ENCODE peak calls at places on chromosome 10, in nine cellular contexts. D, U, Q, W, X, Y, P, H and G are unnamed samples.

GRCh38 chr10:49617281-49618020 is 3.6 kb downstream of the CHAT start:
- DNase-seq in D (no peak), Q (peak), W (no peak), Y (no peak), X (no peak), P (no peak), H (no peak), U (no peak), G (peak)

GRCh38 chr10:21398549-21399345 is 126.7 kb downstream of the SKIDA1 start:
- DNase-seq in X (peak), H (peak), W (no peak), Q (no peak), D (peak), P (no peak), Y (peak), U (no peak), G (peak)

GRCh38 chr10:94991243-94991888 is 52.9 kb downstream of the CYP2C9 start:
- DNase-seq in Q (peak), X (peak), Y (peak), W (peak), H (no peak), P (no peak), U (no peak), D (no peak), G (peak)

GRCh38 chr10:16520900-16521299 is 779 bp downstream of the C1QL3 start:
- DNase-seq in Q (peak), Y (peak), U (peak), D (peak), H (peak), P (no peak), W (no peak), X (peak), G (peak)

GRCh38 chr10:129631011-129631410 is 164.0 kb downstream of the MGMT start:
- DNase-seq in P (no peak), W (no peak), U (no peak), X (no peak), Y (peak), D (no peak), Q (no peak), H (peak), G (no peak)

GRCh38 chr10:5663692-5664427 is 2.5 kb downstream of the ASB13 start:
- DNase-seq in Q (peak), D (no peak), W (no peak), P (no peak), X (no peak), U (no peak), Y (no peak), H (no peak), G (no peak)

GRCh38 chr10:2856598-2856997 is 210.8 kb upstream of the PFKP start:
- DNase-seq in D (no peak), Q (no peak), U (peak), X (peak), Y (no peak), W (no peak), H (no peak), P (no peak), G (no peak)

GRCh38 chr10:3424102-3424803 is 251.7 kb upstream of the PITRM1 start:
- DNase-seq in Q (no peak), X (no peak), U (no peak), Y (peak), P (no peak), W (peak), D (peak), H (no peak), G (no peak)

GRCh38 chr10:93476756-93477155 is 5.4 kb downstream of the MYOF start:
- DNase-seq in W (no peak), D (no peak), Q (no peak), X (no peak), Y (no peak), P (no peak), U (no peak), H (no peak), G (no peak)

GRCh38 chr10:115830260-115830970 is 442.6 kb downstream of the GFRA1 start:
- DNase-seq in Q (no peak), P (no peak), U (no peak), W (no peak), D (peak), H (peak), Y (peak), X (peak), G (peak)

GRCh38 chr10:44402465-44403205 is 17.7 kb upstream of the CXCL12 start:
- DNase-seq in Y (no peak), Q (peak), P (no peak), H (no peak), W (no peak), U (peak), X (no peak), D (no peak), G (no peak)

GRCh38 chr10:52883996-52884871 is 111.7 kb upstream of the MBL2 start:
- DNase-seq in P (peak), X (peak), U (peak), Q (peak), W (peak), D (peak), Y (peak), H (peak), G (peak)

GRCh38 chr10:103265712-103266329 is 11.1 kb upstream of the INA start:
- DNase-seq in W (peak), D (peak), Y (peak), U (peak), X (peak), H (peak), Q (peak), P (no peak), G (peak)

GRCh38 chr10:92130622-92131270 is 160.1 kb downstream of the CPEB3 start:
- DNase-seq in W (no peak), X (no peak), Y (no peak), U (no peak), H (no peak), Q (no peak), P (no peak), D (no peak), G (no peak)

GRCh38 chr10:100873825-100874326 is 38.9 kb upstream of the SLF2 start:
- DNase-seq in Y (no peak), X (no peak), D (no peak), P (no peak), U (no peak), Q (no peak), H (no peak), W (no peak), G (no peak)

GRCh38 chr10:125159932-125160855 is at the start of gene CTBP2:
- DNase-seq in Y (peak), U (no peak), X (no peak), Q (peak), W (peak), H (peak), P (no peak), D (peak), G (peak)

GRCh38 chr10:48523212-48523819 is 81.6 kb downstream of the ARHGAP22 start:
- DNase-seq in U (no peak), H (peak), X (no peak), P (no peak), Y (peak), Q (peak), D (peak), W (peak), G (peak)

GRCh38 chr10:99315853-99316252 is 13.3 kb upstream of the CNNM1 start:
- DNase-seq in P (no peak), U (no peak), D (no peak), Q (peak), Y (no peak), H (no peak), X (no peak), W (no peak), G (no peak)

GRCh38 chr10:1366811-1367425 is 310.7 kb downstream of the WDR37 start:
- DNase-seq in H (no peak), U (no peak), Q (no peak), D (no peak), X (no peak), Y (no peak), P (no peak), W (no peak), G (no peak)

GRCh38 chr10:111560042-111560441 is 483.2 kb downstream of the ADRA2A start:
- DNase-seq in Q (no peak), P (no peak), X (no peak), W (no peak), D (no peak), Y (no peak), U (no peak), H (no peak), G (peak)

GRCh38 chr10:113087082-113088029 is 137.3 kb downstream of the TCF7L2 start:
- DNase-seq in Y (peak), X (peak), P (no peak), D (peak), Q (peak), H (peak), W (peak), U (no peak), G (peak)

GRCh38 chr10:127024655-127025054 is 119.4 kb downstream of the DOCK1 start:
- DNase-seq in W (no peak), P (no peak), Q (no peak), D (peak), Y (no peak), X (no peak), U (no peak), H (peak), G (peak)

GRCh38 chr10:125148576-125148975 is 11.8 kb downstream of the CTBP2 start:
- DNase-seq in W (no peak), Q (no peak), H (no peak), X (no peak), D (peak), Y (no peak), P (no peak), U (no peak), G (peak)

GRCh38 chr10:124532106-124532641 is 70.6 kb downstream of the LHPP start:
- DNase-seq in X (peak), D (no peak), W (peak), H (no peak), Y (peak), P (no peak), Q (peak), U (peak), G (peak)

GRCh38 chr10:6044060-6044459 is 18.1 kb downstream of the IL2RA start:
- DNase-seq in D (no peak), P (no peak), W (no peak), Q (peak), Y (no peak), X (no peak), U (no peak), H (no peak), G (no peak)

GRCh38 chr10:124419635-124420034 is 912 bp upstream of the OAT start:
- DNase-seq in D (no peak), Y (no peak), W (no peak), X (no peak), Q (no peak), U (no peak), P (no peak), H (no peak), G (no peak)

GRCh38 chr10:49798275-49798674 is 36.2 kb upstream of the OGDHL start:
- DNase-seq in H (no peak), Y (no peak), U (no peak), W (no peak), D (no peak), X (no peak), Q (no peak), P (no peak), G (no peak)

GRCh38 chr10:50896721-50897120 is 11.3 kb upstream of the A1CF start:
- DNase-seq in U (no peak), H (no peak), P (no peak), Q (no peak), X (no peak), D (no peak), W (no peak), Y (no peak), G (no peak)

GRCh38 chr10:82492647-82493046 is 617.7 kb downstream of the NRG3 start:
- DNase-seq in W (no peak), P (no peak), Q (no peak), U (no peak), H (no peak), X (no peak), D (no peak), Y (no peak), G (no peak)

GRCh38 chr10:71740069-71740468 is 20.5 kb upstream of the C10orf105 start:
- DNase-seq in Y (no peak), W (no peak), X (peak), H (peak), U (no peak), P (no peak), Q (no peak), D (peak), G (no peak)

GRCh38 chr10:60942604-60943269 is 1.2 kb downstream of the RHOBTB1 start:
- DNase-seq in Q (no peak), P (no peak), H (peak), D (peak), U (no peak), W (no peak), Y (peak), X (no peak), G (peak)

GRCh38 chr10:8691498-8692017 is 637.1 kb downstream of the GATA3 start:
- DNase-seq in X (peak), H (no peak), W (no peak), Y (peak), D (no peak), P (no peak), Q (no peak), U (no peak), G (no peak)

GRCh38 chr10:68223535-68224165 is 8.3 kb downstream of the ATOH7 start:
- DNase-seq in Q (peak), D (no peak), W (no peak), U (peak), H (no peak), Y (peak), P (no peak), X (no peak), G (no peak)

DNA sequence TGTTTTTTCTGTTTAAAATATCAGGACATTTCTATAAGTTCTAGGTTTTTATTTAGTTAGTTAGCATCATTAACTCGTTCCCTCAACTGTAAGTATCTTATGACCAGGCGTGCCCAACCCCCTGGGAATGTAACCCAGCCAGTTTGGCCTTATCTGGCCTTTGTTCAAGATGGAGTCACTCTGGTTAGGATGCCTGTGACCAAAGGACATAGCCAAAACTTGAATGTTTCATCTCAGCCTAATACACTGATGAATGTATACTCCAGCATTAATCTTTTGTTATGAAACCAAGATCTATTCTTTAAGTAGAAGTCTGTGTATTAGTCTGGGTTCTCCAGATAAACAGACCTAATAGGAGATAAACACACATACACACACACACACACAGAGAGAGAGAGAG is 231.4 kb downstream of the NSUN6 start:
- DNase-seq in D (no peak), H (no peak), Q (no peak), U (no peak), X (no peak), P (no peak), Y (no peak), W (no peak), G (no peak)
- H3K4me2 ChIP-seq in D (no peak), H (no peak), Q (no peak), U (no peak), X (no peak), P (no peak), Y (no peak), W (no peak), G (no peak)

GRCh38 chr10:69828115-69828870 is 26.6 kb downstream of the COL13A1 start:
- DNase-seq in H (no peak), U (no peak), Y (no peak), W (no peak), Q (no peak), D (no peak), X (no peak), P (no peak), G (no peak)
- H3K4me2 ChIP-seq in H (no peak), U (no peak), Y (no peak), W (no peak), Q (no peak), D (no peak), X (no peak), P (no peak), G (no peak)

GRCh38 chr10:34255075-34255474 is 560.0 kb downstream of the PARD3 start:
- DNase-seq in X (no peak), P (no peak), U (no peak), Y (peak), Q (no peak), D (no peak), W (no peak), H (no peak), G (no peak)

GRCh38 chr10:34256216-34256615 is 558.9 kb downstream of the PARD3 start:
- DNase-seq in Q (no peak), D (no peak), P (no peak), U (no peak), X (no peak), H (no peak), W (no peak), Y (no peak), G (no peak)

GRCh38 chr10:34252111-34252510 is 563.0 kb downstream of the PARD3 start:
- DNase-seq in H (no peak), W (peak), X (no peak), D (no peak), Q (peak), Y (peak), U (no peak), P (no peak), G (no peak)

GRCh38 chr10:34251177-34251576 is 563.9 kb downstream of the PARD3 start:
- DNase-seq in Q (no peak), Y (no peak), D (no peak), W (no peak), U (no peak), P (no peak), H (no peak), X (no peak), G (no peak)

DNA sequence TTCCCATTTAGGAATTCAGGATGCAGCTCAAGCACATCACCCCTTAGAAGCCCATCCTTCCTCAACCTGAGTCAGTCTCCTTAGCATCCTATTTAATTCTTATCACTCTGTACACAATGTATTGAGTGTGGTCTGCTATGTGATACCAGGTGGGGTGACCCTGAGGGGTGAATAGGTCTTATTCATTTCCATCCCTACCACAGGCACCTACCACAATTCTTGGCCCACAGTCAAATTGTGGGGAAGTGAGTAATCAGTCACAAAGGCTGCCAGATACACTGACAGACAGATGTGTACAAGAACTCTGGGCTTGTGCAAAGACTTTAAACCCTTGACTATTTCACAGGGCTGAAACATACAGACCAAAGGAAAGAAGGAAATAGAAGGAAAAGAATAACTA is 560.5 kb downstream of the PARD3 start:
- DNase-seq in Q (no peak), D (peak), X (peak), H (peak), P (peak), U (no peak), W (peak), Y (peak), G (peak)
- H3K4me2 ChIP-seq in Q (no peak), D (no peak), X (peak), H (no peak), P (no peak), U (no peak), W (peak), Y (peak), G (no peak)

GRCh38 chr10:69929575-69929974 is 123.1 kb upstream of the MACROH2A2 start:
- DNase-seq in P (no peak), H (no peak), Y (no peak), Q (no peak), U (no peak), D (no peak), W (no peak), X (no peak), G (no peak)

GRCh38 chr10:69928339-69928738 is 124.3 kb upstream of the MACROH2A2 start:
- DNase-seq in X (no peak), Q (no peak), D (no peak), H (no peak), P (no peak), Y (no peak), W (no peak), U (no peak), G (no peak)
- H3K4me2 ChIP-seq in X (no peak), Q (no peak), D (no peak), H (no peak), P (no peak), Y (no peak), W (no peak), U (no peak), G (no peak)

GRCh38 chr10:63114031-63114814 is 18.9 kb upstream of the NRBF2 start:
- DNase-seq in P (no peak), Y (peak), Q (no peak), D (peak), U (no peak), H (peak), W (no peak), X (peak), G (peak)
- H3K4me2 ChIP-seq in P (no peak), Y (no peak), Q (no peak), D (no peak), U (no peak), H (peak), W (no peak), X (no peak), G (peak)

DNA sequence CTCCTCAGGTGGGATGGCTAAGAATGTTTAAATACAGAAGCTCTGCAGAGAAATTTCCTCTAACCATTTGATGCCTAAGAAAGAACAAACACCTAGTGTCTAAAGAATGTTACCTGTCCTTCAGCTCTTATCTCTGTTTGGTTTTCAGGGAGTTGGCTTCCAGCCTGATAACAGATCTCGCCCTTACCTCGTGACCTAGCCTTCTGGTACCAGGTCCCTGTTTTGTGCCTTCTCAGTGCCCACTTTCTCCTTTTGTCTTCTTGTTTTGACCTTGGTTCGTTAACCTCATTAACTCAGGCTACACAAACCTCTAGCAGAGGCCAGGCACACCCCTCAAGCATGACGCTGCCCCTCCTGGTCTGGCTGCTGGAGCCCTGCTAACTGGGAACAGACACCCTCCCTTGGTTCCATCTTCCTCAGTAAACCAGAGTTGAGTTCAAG is 16.1 kb upstream of the RAB11FIP2 start:
- DNase-seq in U (no peak), P (no peak), H (no peak), D (no peak), Y (no peak), Q (no peak), X (no peak), W (no peak), G (no peak)
- H3K4me2 ChIP-seq in U (no peak), P (no peak), H (no peak), D (no peak), Y (no peak), Q (no peak), X (no peak), W (no peak), G (no peak)

GRCh38 chr10:131577786-131578471 is 266.4 kb upstream of the TCERG1L start:
- DNase-seq in Q (no peak), D (no peak), P (no peak), U (no peak), H (no peak), Y (no peak), X (no peak), W (no peak), G (no peak)

GRCh38 chr10:131578472-131578970 is 267.0 kb upstream of the TCERG1L start:
- DNase-seq in Y (no peak), W (no peak), H (no peak), U (no peak), P (no peak), X (no peak), Q (no peak), D (no peak), G (no peak)

GRCh38 chr10:131579251-131580071 is 267.9 kb upstream of the TCERG1L start:
- DNase-seq in U (no peak), D (no peak), H (no peak), Y (no peak), Q (no peak), P (no peak), X (no peak), W (no peak), G (no peak)

GRCh38 chr10:131580674-131581073 is 269.2 kb upstream of the TCERG1L start:
- DNase-seq in H (no peak), W (no peak), Q (no peak), D (no peak), U (no peak), X (no peak), Y (no peak), P (no peak), G (no peak)

DNA sequence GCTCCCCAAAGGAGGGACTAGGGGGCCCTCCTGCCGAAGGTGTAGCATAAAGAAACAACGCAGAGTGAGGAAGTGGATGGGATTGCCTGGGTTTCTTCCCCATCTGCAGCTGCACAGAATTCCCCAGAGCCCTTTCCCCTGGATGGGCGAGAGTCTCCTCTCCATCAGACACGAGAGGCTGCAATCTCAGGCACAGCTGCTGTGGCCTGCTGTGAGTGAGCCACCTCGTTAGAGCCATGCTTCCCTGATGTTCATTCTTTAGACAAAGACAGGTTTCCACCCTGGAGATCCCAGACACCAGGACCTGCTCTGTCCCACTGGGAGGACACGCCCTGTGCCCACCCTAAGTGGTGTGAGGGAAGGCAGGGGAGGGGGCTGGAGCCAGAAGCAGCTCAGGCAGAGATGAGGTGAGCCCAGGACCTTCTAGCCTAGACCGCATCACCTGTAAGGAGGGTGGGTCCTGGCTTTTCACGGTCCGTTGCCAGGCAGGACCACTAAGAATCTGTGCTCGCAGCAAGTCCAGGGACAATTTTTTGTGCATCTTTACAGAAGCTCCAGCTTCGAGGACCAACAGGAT is 268.6 kb upstream of the TCERG1L start:
- DNase-seq in W (no peak), U (no peak), X (no peak), Y (no peak), H (no peak), Q (no peak), P (no peak), D (no peak), G (no peak)
- H3K4me2 ChIP-seq in W (no peak), U (no peak), X (no peak), Y (no peak), H (no peak), Q (no peak), P (no peak), D (no peak), G (no peak)

GRCh38 chr10:14653271-14654161 is 121.2 kb downstream of the FAM107B start:
- DNase-seq in Y (peak), X (peak), U (peak), H (peak), W (no peak), D (peak), Q (peak), P (no peak), G (peak)
- H3K4me2 ChIP-seq in Y (peak), X (peak), U (peak), H (peak), W (peak), D (peak), Q (no peak), P (peak), G (peak)